ENCODE peak calls at places on chromosome 7, in seven cellular contexts. One of them, this sample, is unnamed.

GRCh38 chr7:136353287-136353686 is 376.1 kb upstream of the MTPN start:
- DNase-seq in BJ: no peak
- DNase-seq in upper lobe of left lung: no peak
- DNase-seq in IMR-90: no peak
- DNase-seq in mucosa of descending colon: no peak
- DNase-seq in WTC11: no peak
- DNase-seq in adrenal gland: no peak
- DNase-seq in this sample: no peak

GRCh38 chr7:21507627-21508343 is 35.1 kb upstream of the DNAH11 start:
- DNase-seq in BJ: no peak
- DNase-seq in upper lobe of left lung: peak
- DNase-seq in IMR-90: peak
- DNase-seq in mucosa of descending colon: no peak
- DNase-seq in WTC11: peak
- DNase-seq in adrenal gland: peak
- DNase-seq in this sample: peak

GRCh38 chr7:17462059-17462695 is 163.7 kb downstream of the AHR start:
- DNase-seq in BJ: no peak
- DNase-seq in upper lobe of left lung: no peak
- DNase-seq in IMR-90: no peak
- DNase-seq in mucosa of descending colon: no peak
- DNase-seq in WTC11: no peak
- DNase-seq in adrenal gland: no peak
- DNase-seq in this sample: no peak

GRCh38 chr7:5457245-5457735 is 33.7 kb upstream of the TNRC18 start:
- DNase-seq in BJ: no peak
- DNase-seq in upper lobe of left lung: no peak
- DNase-seq in IMR-90: no peak
- DNase-seq in mucosa of descending colon: no peak
- DNase-seq in WTC11: no peak
- DNase-seq in adrenal gland: no peak
- DNase-seq in this sample: no peak

GRCh38 chr7:19009241-19009935 is 108.0 kb downstream of the TWIST1 start:
- DNase-seq in BJ: no peak
- DNase-seq in upper lobe of left lung: no peak
- DNase-seq in IMR-90: peak
- DNase-seq in mucosa of descending colon: no peak
- DNase-seq in WTC11: no peak
- DNase-seq in adrenal gland: no peak
- DNase-seq in this sample: no peak

GRCh38 chr7:75716992-75717626 is 21.6 kb downstream of the HIP1 start:
- DNase-seq in BJ: no peak
- DNase-seq in upper lobe of left lung: no peak
- DNase-seq in IMR-90: peak
- DNase-seq in mucosa of descending colon: no peak
- DNase-seq in WTC11: no peak
- DNase-seq in adrenal gland: no peak
- DNase-seq in this sample: no peak

GRCh38 chr7:88289505-88290129 is 17.1 kb downstream of the STEAP4 start:
- DNase-seq in BJ: no peak
- DNase-seq in upper lobe of left lung: no peak
- DNase-seq in IMR-90: no peak
- DNase-seq in mucosa of descending colon: no peak
- DNase-seq in WTC11: no peak
- DNase-seq in adrenal gland: no peak
- DNase-seq in this sample: no peak

GRCh38 chr7:132049462-132050304 is 493.3 kb upstream of the PODXL start:
- DNase-seq in BJ: no peak
- DNase-seq in upper lobe of left lung: no peak
- DNase-seq in IMR-90: peak
- DNase-seq in mucosa of descending colon: no peak
- DNase-seq in WTC11: peak
- DNase-seq in adrenal gland: peak
- DNase-seq in this sample: no peak

GRCh38 chr7:151416135-151416740 is 6.4 kb upstream of the WDR86 start:
- DNase-seq in BJ: no peak
- DNase-seq in upper lobe of left lung: no peak
- DNase-seq in IMR-90: no peak
- DNase-seq in mucosa of descending colon: no peak
- DNase-seq in WTC11: peak
- DNase-seq in adrenal gland: no peak
- DNase-seq in this sample: no peak

GRCh38 chr7:158246960-158247673 is 340.5 kb downstream of the PTPRN2 start:
- DNase-seq in BJ: no peak
- DNase-seq in upper lobe of left lung: peak
- DNase-seq in IMR-90: no peak
- DNase-seq in mucosa of descending colon: no peak
- DNase-seq in WTC11: no peak
- DNase-seq in adrenal gland: no peak
- DNase-seq in this sample: no peak

GRCh38 chr7:143013473-143013872 is 13.5 kb downstream of the OR9A2 start:
- DNase-seq in BJ: no peak
- DNase-seq in upper lobe of left lung: no peak
- DNase-seq in IMR-90: no peak
- DNase-seq in mucosa of descending colon: no peak
- DNase-seq in WTC11: no peak
- DNase-seq in adrenal gland: no peak
- DNase-seq in this sample: no peak

GRCh38 chr7:73885975-73886798 is 25.2 kb downstream of the TMEM270 start:
- DNase-seq in BJ: no peak
- DNase-seq in upper lobe of left lung: peak
- DNase-seq in IMR-90: peak
- DNase-seq in mucosa of descending colon: peak
- DNase-seq in WTC11: no peak
- DNase-seq in adrenal gland: no peak
- DNase-seq in this sample: peak

GRCh38 chr7:44286182-44286617 is 39.2 kb downstream of the CAMK2B start:
- DNase-seq in BJ: no peak
- DNase-seq in upper lobe of left lung: peak
- DNase-seq in IMR-90: no peak
- DNase-seq in mucosa of descending colon: peak
- DNase-seq in WTC11: peak
- DNase-seq in adrenal gland: peak
- DNase-seq in this sample: peak

GRCh38 chr7:81244213-81244612 is 325.4 kb upstream of the SEMA3C start:
- DNase-seq in BJ: no peak
- DNase-seq in upper lobe of left lung: no peak
- DNase-seq in IMR-90: peak
- DNase-seq in mucosa of descending colon: no peak
- DNase-seq in WTC11: no peak
- DNase-seq in adrenal gland: no peak
- DNase-seq in this sample: no peak

GRCh38 chr7:113134025-113134424 is 15.7 kb upstream of the SMIM30 start:
- DNase-seq in BJ: no peak
- DNase-seq in upper lobe of left lung: no peak
- DNase-seq in IMR-90: peak
- DNase-seq in mucosa of descending colon: no peak
- DNase-seq in WTC11: no peak
- DNase-seq in adrenal gland: no peak
- DNase-seq in this sample: no peak

GRCh38 chr7:151017953-151018420 is 6.3 kb downstream of the ATG9B start:
- DNase-seq in BJ: no peak
- DNase-seq in upper lobe of left lung: peak
- DNase-seq in IMR-90: peak
- DNase-seq in mucosa of descending colon: peak
- DNase-seq in WTC11: peak
- DNase-seq in adrenal gland: peak
- DNase-seq in this sample: peak

DNA sequence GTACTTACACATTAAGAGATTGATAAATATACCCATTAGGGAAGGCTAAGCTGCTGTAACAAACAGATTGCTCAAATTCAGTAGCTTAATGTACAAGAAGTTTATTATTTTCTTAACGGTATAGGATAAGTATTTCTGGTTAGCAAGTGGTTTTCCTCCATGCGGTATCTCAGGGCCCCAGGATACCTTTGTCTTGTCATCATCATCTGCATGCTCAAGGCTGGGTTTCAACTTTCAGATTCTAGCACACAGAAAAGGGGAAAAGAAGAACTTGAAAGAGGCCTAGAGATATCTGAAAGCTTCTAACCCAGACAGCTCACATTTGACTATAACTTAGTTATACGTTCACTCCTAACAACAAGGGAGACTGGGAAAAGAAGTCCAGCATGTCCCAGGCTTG is 11.8 kb upstream of the GALNT17 start:
- DNase-seq in BJ: no peak
- DNase-seq in upper lobe of left lung: no peak
- DNase-seq in IMR-90: no peak
- DNase-seq in mucosa of descending colon: no peak
- DNase-seq in WTC11: no peak
- DNase-seq in adrenal gland: no peak
- DNase-seq in this sample: no peak
- TF ChIP-seq CTCF in BJ: no peak
- TF ChIP-seq CTCF in upper lobe of left lung: no peak
- TF ChIP-seq CTCF in IMR-90: no peak
- TF ChIP-seq CTCF in mucosa of descending colon: no peak
- TF ChIP-seq CTCF in WTC11: no peak
- TF ChIP-seq CTCF in adrenal gland: no peak
- TF ChIP-seq CTCF in this sample: no peak

GRCh38 chr7:57425969-57426628 is 23.9 kb upstream of the ZNF716 start:
- DNase-seq in BJ: no peak
- DNase-seq in upper lobe of left lung: peak
- DNase-seq in IMR-90: no peak
- DNase-seq in mucosa of descending colon: no peak
- DNase-seq in WTC11: no peak
- DNase-seq in adrenal gland: no peak
- DNase-seq in this sample: no peak
- TF ChIP-seq CTCF in BJ: peak
- TF ChIP-seq CTCF in upper lobe of left lung: no peak
- TF ChIP-seq CTCF in IMR-90: no peak
- TF ChIP-seq CTCF in mucosa of descending colon: no peak
- TF ChIP-seq CTCF in WTC11: peak
- TF ChIP-seq CTCF in adrenal gland: no peak
- TF ChIP-seq CTCF in this sample: peak

GRCh38 chr7:92119213-92119759 is 15.0 kb downstream of the CYP51A1 start:
- DNase-seq in BJ: no peak
- DNase-seq in upper lobe of left lung: no peak
- DNase-seq in IMR-90: no peak
- DNase-seq in mucosa of descending colon: no peak
- DNase-seq in WTC11: no peak
- DNase-seq in adrenal gland: no peak
- DNase-seq in this sample: no peak
- TF ChIP-seq CTCF in BJ: no peak
- TF ChIP-seq CTCF in upper lobe of left lung: no peak
- TF ChIP-seq CTCF in IMR-90: no peak
- TF ChIP-seq CTCF in mucosa of descending colon: no peak
- TF ChIP-seq CTCF in WTC11: no peak
- TF ChIP-seq CTCF in adrenal gland: no peak
- TF ChIP-seq CTCF in this sample: no peak

GRCh38 chr7:6639627-6640026 is 2.5 kb downstream of the ZNF316 start:
- DNase-seq in BJ: no peak
- DNase-seq in upper lobe of left lung: no peak
- DNase-seq in IMR-90: no peak
- DNase-seq in mucosa of descending colon: no peak
- DNase-seq in WTC11: no peak
- DNase-seq in adrenal gland: no peak
- DNase-seq in this sample: no peak

GRCh38 chr7:6639032-6639431 is 1.9 kb downstream of the ZNF316 start:
- DNase-seq in BJ: no peak
- DNase-seq in upper lobe of left lung: no peak
- DNase-seq in IMR-90: no peak
- DNase-seq in mucosa of descending colon: no peak
- DNase-seq in WTC11: no peak
- DNase-seq in adrenal gland: no peak
- DNase-seq in this sample: no peak

GRCh38 chr7:6636741-6637543 is at the start of gene ZNF316:
- DNase-seq in BJ: no peak
- DNase-seq in upper lobe of left lung: peak
- DNase-seq in IMR-90: peak
- DNase-seq in mucosa of descending colon: peak
- DNase-seq in WTC11: no peak
- DNase-seq in adrenal gland: peak
- DNase-seq in this sample: peak

GRCh38 chr7:6640246-6640721 is 3.2 kb downstream of the ZNF316 start:
- DNase-seq in BJ: peak
- DNase-seq in upper lobe of left lung: no peak
- DNase-seq in IMR-90: peak
- DNase-seq in mucosa of descending colon: no peak
- DNase-seq in WTC11: peak
- DNase-seq in adrenal gland: no peak
- DNase-seq in this sample: no peak

DNA sequence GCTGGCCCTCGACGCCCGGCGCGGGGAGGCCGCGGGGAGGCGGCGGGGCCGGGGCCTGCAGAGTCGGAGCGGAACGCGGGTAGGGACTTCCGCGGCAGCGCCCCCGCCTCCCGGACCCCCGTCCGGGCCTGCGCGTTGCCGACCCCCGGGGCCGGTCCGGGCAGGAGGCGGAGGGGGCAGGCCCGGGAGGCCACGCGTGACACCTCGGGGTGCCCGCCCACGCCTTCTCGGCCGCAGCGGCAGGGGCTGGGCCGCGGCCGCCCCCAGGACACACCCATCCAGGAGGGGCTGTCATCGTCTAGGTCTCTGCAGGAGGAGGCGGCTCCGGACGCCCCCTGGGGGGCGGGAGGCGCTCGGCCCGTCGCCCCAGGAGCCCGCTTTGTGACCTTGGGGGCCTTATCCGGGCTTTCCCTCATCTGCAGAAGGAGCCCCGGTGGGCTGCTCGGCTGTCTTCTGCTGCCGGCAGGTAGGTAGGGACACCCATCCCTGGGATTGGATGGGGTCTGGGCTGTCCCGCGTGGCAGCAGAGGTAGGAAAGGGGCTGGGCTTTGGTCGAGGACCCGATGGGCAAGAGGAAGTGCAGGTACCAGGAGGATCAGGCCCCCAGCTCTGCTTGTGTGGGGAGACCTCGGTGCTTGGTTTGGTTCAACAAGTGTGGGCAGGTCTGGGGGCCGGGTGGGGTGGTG is 569 bp downstream of the ZNF316 start:
- DNase-seq in BJ: no peak
- DNase-seq in upper lobe of left lung: peak
- DNase-seq in IMR-90: peak
- DNase-seq in mucosa of descending colon: peak
- DNase-seq in WTC11: peak
- DNase-seq in adrenal gland: no peak
- DNase-seq in this sample: no peak
- TF ChIP-seq CTCF in BJ: peak
- TF ChIP-seq CTCF in upper lobe of left lung: no peak
- TF ChIP-seq CTCF in IMR-90: peak
- TF ChIP-seq CTCF in mucosa of descending colon: no peak
- TF ChIP-seq CTCF in WTC11: no peak
- TF ChIP-seq CTCF in adrenal gland: no peak
- TF ChIP-seq CTCF in this sample: peak